ENCODE peak calls at places on chromosomes 7 and 10, in five cellular contexts. One of them, this sample, is unnamed.

GRCh38 chr7:140214075-140214684 is 37.4 kb upstream of the KDM7A start:
- DNase-seq in A549: no peak
- DNase-seq in fibroblast of the aortic adventitia: peak; percentile 68
- DNase-seq in PC-9: no peak
- DNase-seq in CD8-positive, alpha-beta T cell: no peak
- DNase-seq in this sample: no peak

GRCh38 chr10:50637003-50637579 is 13.3 kb upstream of the SGMS1 start:
- DNase-seq in A549: no peak
- DNase-seq in fibroblast of the aortic adventitia: no peak
- DNase-seq in PC-9: no peak
- DNase-seq in CD8-positive, alpha-beta T cell: no peak
- DNase-seq in this sample: no peak

GRCh38 chr10:109277456-109277855 is 645.9 kb downstream of the XPNPEP1 start:
- DNase-seq in PC-9: no peak
- DNase-seq in CD8-positive, alpha-beta T cell: no peak
- DNase-seq in A549: no peak
- DNase-seq in fibroblast of the aortic adventitia: no peak
- DNase-seq in this sample: no peak

GRCh38 chr7:101990811-101991418 is 173.5 kb downstream of the CUX1 start:
- DNase-seq in CD8-positive, alpha-beta T cell: no peak
- DNase-seq in A549: no peak
- DNase-seq in fibroblast of the aortic adventitia: no peak
- DNase-seq in PC-9: no peak
- DNase-seq in this sample: no peak

GRCh38 chr10:43292745-43293676 is 26.1 kb upstream of the RASGEF1A start:
- DNase-seq in A549: peak; percentile 64
- DNase-seq in fibroblast of the aortic adventitia: peak; percentile 62
- DNase-seq in CD8-positive, alpha-beta T cell: no peak
- DNase-seq in PC-9: peak; percentile 56
- DNase-seq in this sample: peak; percentile 61

GRCh38 chr7:132476541-132476940 is 99.7 kb downstream of the PLXNA4 start:
- DNase-seq in PC-9: no peak
- DNase-seq in fibroblast of the aortic adventitia: no peak
- DNase-seq in CD8-positive, alpha-beta T cell: no peak
- DNase-seq in A549: no peak
- DNase-seq in this sample: no peak

GRCh38 chr10:128047991-128048826 is 78.0 kb downstream of the MKI67 start:
- DNase-seq in fibroblast of the aortic adventitia: peak; percentile 19
- DNase-seq in CD8-positive, alpha-beta T cell: no peak
- DNase-seq in A549: no peak
- DNase-seq in PC-9: no peak
- DNase-seq in this sample: no peak

GRCh38 chr7:49228447-49228846 is 304.1 kb downstream of the CDC14C start:
- DNase-seq in fibroblast of the aortic adventitia: no peak
- DNase-seq in PC-9: no peak
- DNase-seq in A549: no peak
- DNase-seq in CD8-positive, alpha-beta T cell: no peak
- DNase-seq in this sample: no peak

GRCh38 chr10:36254191-36254590 is 612.1 kb upstream of the FZD8 start:
- DNase-seq in PC-9: no peak
- DNase-seq in A549: no peak
- DNase-seq in fibroblast of the aortic adventitia: peak; percentile 58
- DNase-seq in CD8-positive, alpha-beta T cell: no peak
- DNase-seq in this sample: no peak

GRCh38 chr7:4265056-4265455 is 417.0 kb upstream of the FOXK1 start:
- DNase-seq in CD8-positive, alpha-beta T cell: no peak
- DNase-seq in PC-9: no peak
- DNase-seq in A549: no peak
- DNase-seq in fibroblast of the aortic adventitia: no peak
- DNase-seq in this sample: no peak

GRCh38 chr7:108034586-108034985 is 31.6 kb upstream of the LAMB1 start:
- DNase-seq in fibroblast of the aortic adventitia: no peak
- DNase-seq in A549: no peak
- DNase-seq in CD8-positive, alpha-beta T cell: no peak
- DNase-seq in PC-9: no peak
- DNase-seq in this sample: no peak

GRCh38 chr10:104277785-104278184 is 8.8 kb downstream of the GSTO2 start:
- DNase-seq in PC-9: no peak
- DNase-seq in CD8-positive, alpha-beta T cell: no peak
- DNase-seq in A549: no peak
- DNase-seq in fibroblast of the aortic adventitia: no peak
- DNase-seq in this sample: no peak

GRCh38 chr7:66169616-66170015 is 35.5 kb upstream of the TPST1 start:
- DNase-seq in fibroblast of the aortic adventitia: no peak
- DNase-seq in PC-9: peak; percentile 34
- DNase-seq in CD8-positive, alpha-beta T cell: no peak
- DNase-seq in A549: no peak
- DNase-seq in this sample: no peak

GRCh38 chr10:124890225-124890624 is 51.7 kb upstream of the ZRANB1 start:
- DNase-seq in CD8-positive, alpha-beta T cell: no peak
- DNase-seq in A549: no peak
- DNase-seq in PC-9: no peak
- DNase-seq in fibroblast of the aortic adventitia: no peak
- DNase-seq in this sample: no peak

GRCh38 chr7:67371429-67372305 is 375.0 kb downstream of the TYW1 start:
- DNase-seq in A549: peak; percentile 87
- DNase-seq in CD8-positive, alpha-beta T cell: peak; percentile 22
- DNase-seq in PC-9: peak; percentile 60
- DNase-seq in fibroblast of the aortic adventitia: peak; percentile 72
- DNase-seq in this sample: peak; percentile 66

GRCh38 chr10:80541144-80541750 is 3.5 kb downstream of the SH2D4B start:
- DNase-seq in PC-9: no peak
- DNase-seq in A549: no peak
- DNase-seq in CD8-positive, alpha-beta T cell: no peak
- DNase-seq in fibroblast of the aortic adventitia: no peak
- DNase-seq in this sample: no peak

GRCh38 chr10:6171891-6172354 is 30.8 kb upstream of the PFKFB3 start:
- DNase-seq in PC-9: no peak
- DNase-seq in fibroblast of the aortic adventitia: peak; percentile 83
- DNase-seq in A549: no peak
- DNase-seq in CD8-positive, alpha-beta T cell: no peak
- DNase-seq in this sample: no peak

GRCh38 chr10:88553116-88553752 is 29.9 kb downstream of the RNLS start:
- DNase-seq in CD8-positive, alpha-beta T cell: peak; percentile 7
- DNase-seq in A549: peak; percentile 26
- DNase-seq in PC-9: peak; percentile 11
- DNase-seq in fibroblast of the aortic adventitia: peak; percentile 89
- DNase-seq in this sample: peak; percentile 9

GRCh38 chr7:53350241-53350640 is 314.8 kb downstream of the POM121L12 start:
- DNase-seq in PC-9: peak; percentile 45
- DNase-seq in A549: no peak
- DNase-seq in CD8-positive, alpha-beta T cell: no peak
- DNase-seq in fibroblast of the aortic adventitia: no peak
- DNase-seq in this sample: peak; percentile 5

GRCh38 chr10:2949221-2949947 is 118.0 kb upstream of the PFKP start:
- DNase-seq in CD8-positive, alpha-beta T cell: no peak
- DNase-seq in PC-9: no peak
- DNase-seq in fibroblast of the aortic adventitia: no peak
- DNase-seq in A549: no peak
- DNase-seq in this sample: no peak

GRCh38 chr10:124498071-124498470 is 36.4 kb downstream of the LHPP start:
- DNase-seq in PC-9: no peak
- DNase-seq in CD8-positive, alpha-beta T cell: no peak
- DNase-seq in A549: no peak
- DNase-seq in fibroblast of the aortic adventitia: no peak
- DNase-seq in this sample: no peak

GRCh38 chr10:70337201-70337651 is 45.2 kb downstream of the LRRC20 start:
- DNase-seq in CD8-positive, alpha-beta T cell: no peak
- DNase-seq in A549: no peak
- DNase-seq in PC-9: no peak
- DNase-seq in fibroblast of the aortic adventitia: no peak
- DNase-seq in this sample: no peak

GRCh38 chr10:30359373-30360206 is 10.5 kb upstream of the MTPAP start:
- DNase-seq in A549: peak; percentile 67
- DNase-seq in fibroblast of the aortic adventitia: peak; percentile 53
- DNase-seq in CD8-positive, alpha-beta T cell: peak; percentile 30
- DNase-seq in PC-9: peak; percentile 55
- DNase-seq in this sample: peak; percentile 78

GRCh38 chr7:39754326-39755120 is 131.2 kb downstream of the RALA start:
- DNase-seq in fibroblast of the aortic adventitia: peak; percentile 75
- DNase-seq in PC-9: no peak
- DNase-seq in A549: no peak
- DNase-seq in CD8-positive, alpha-beta T cell: no peak
- DNase-seq in this sample: no peak

GRCh38 chr7:2512713-2513112 is 6.9 kb upstream of the LFNG start:
- DNase-seq in fibroblast of the aortic adventitia: no peak
- DNase-seq in PC-9: no peak
- DNase-seq in CD8-positive, alpha-beta T cell: no peak
- DNase-seq in A549: no peak
- DNase-seq in this sample: no peak

GRCh38 chr7:48171190-48171589 is at the start of gene ABCA13:
- DNase-seq in PC-9: no peak
- DNase-seq in CD8-positive, alpha-beta T cell: no peak
- DNase-seq in A549: no peak
- DNase-seq in fibroblast of the aortic adventitia: peak; percentile 14
- DNase-seq in this sample: no peak

GRCh38 chr7:121286742-121287699 is 41.8 kb upstream of the WNT16 start:
- DNase-seq in PC-9: no peak
- DNase-seq in fibroblast of the aortic adventitia: no peak
- DNase-seq in A549: no peak
- DNase-seq in CD8-positive, alpha-beta T cell: no peak
- DNase-seq in this sample: no peak

GRCh38 chr10:34495938-34496337 is 319.2 kb downstream of the PARD3 start:
- DNase-seq in fibroblast of the aortic adventitia: no peak
- DNase-seq in PC-9: no peak
- DNase-seq in A549: no peak
- DNase-seq in CD8-positive, alpha-beta T cell: no peak
- DNase-seq in this sample: no peak

GRCh38 chr10:75599875-75600648 is 168.6 kb downstream of the LRMDA start:
- DNase-seq in A549: no peak
- DNase-seq in PC-9: no peak
- DNase-seq in CD8-positive, alpha-beta T cell: no peak
- DNase-seq in fibroblast of the aortic adventitia: no peak
- DNase-seq in this sample: no peak

GRCh38 chr7:7416031-7416968 is 119.4 kb downstream of the COL28A1 start:
- DNase-seq in fibroblast of the aortic adventitia: peak; percentile 88
- DNase-seq in CD8-positive, alpha-beta T cell: no peak
- DNase-seq in A549: no peak
- DNase-seq in PC-9: peak; percentile 87
- DNase-seq in this sample: peak; percentile 83

GRCh38 chr10:70780772-70781171 is 4.4 kb downstream of the TBATA start:
- DNase-seq in PC-9: no peak
- DNase-seq in A549: no peak
- DNase-seq in fibroblast of the aortic adventitia: no peak
- DNase-seq in CD8-positive, alpha-beta T cell: no peak
- DNase-seq in this sample: no peak

GRCh38 chr10:17784701-17785100 is 24.4 kb upstream of the MRC1 start:
- DNase-seq in A549: no peak
- DNase-seq in fibroblast of the aortic adventitia: peak; percentile 80
- DNase-seq in PC-9: peak; percentile 15
- DNase-seq in CD8-positive, alpha-beta T cell: no peak
- DNase-seq in this sample: no peak

GRCh38 chr7:30920021-30920583 is 8.4 kb downstream of the AQP1 start:
- DNase-seq in A549: no peak
- DNase-seq in CD8-positive, alpha-beta T cell: no peak
- DNase-seq in PC-9: no peak
- DNase-seq in fibroblast of the aortic adventitia: peak; percentile 57
- DNase-seq in this sample: no peak

GRCh38 chr7:20343211-20343610 is 12.5 kb downstream of the ITGB8 start:
- DNase-seq in fibroblast of the aortic adventitia: no peak
- DNase-seq in PC-9: no peak
- DNase-seq in CD8-positive, alpha-beta T cell: no peak
- DNase-seq in A549: no peak
- DNase-seq in this sample: no peak
- TF ChIP-seq CTCF in fibroblast of the aortic adventitia: peak; percentile 9
- TF ChIP-seq CTCF in PC-9: no peak
- TF ChIP-seq CTCF in CD8-positive, alpha-beta T cell: no peak
- TF ChIP-seq CTCF in A549: no peak
- TF ChIP-seq CTCF in this sample: no peak

GRCh38 chr7:41466760-41467384 is 236.0 kb downstream of the INHBA start:
- DNase-seq in PC-9: no peak
- DNase-seq in fibroblast of the aortic adventitia: no peak
- DNase-seq in A549: no peak
- DNase-seq in CD8-positive, alpha-beta T cell: no peak
- DNase-seq in this sample: no peak
- TF ChIP-seq CTCF in PC-9: no peak
- TF ChIP-seq CTCF in fibroblast of the aortic adventitia: no peak
- TF ChIP-seq CTCF in A549: no peak
- TF ChIP-seq CTCF in CD8-positive, alpha-beta T cell: no peak
- TF ChIP-seq CTCF in this sample: no peak

GRCh38 chr7:15561840-15562239 is at the start of gene AGMO:
- DNase-seq in A549: no peak
- DNase-seq in CD8-positive, alpha-beta T cell: no peak
- DNase-seq in PC-9: no peak
- DNase-seq in fibroblast of the aortic adventitia: peak; percentile 31
- DNase-seq in this sample: peak; percentile 87
- TF ChIP-seq CTCF in A549: no peak
- TF ChIP-seq CTCF in CD8-positive, alpha-beta T cell: no peak
- TF ChIP-seq CTCF in PC-9: no peak
- TF ChIP-seq CTCF in fibroblast of the aortic adventitia: no peak
- TF ChIP-seq CTCF in this sample: no peak

GRCh38 chr7:29429421-29429820 is 134.2 kb upstream of the PRR15 start:
- DNase-seq in PC-9: no peak
- DNase-seq in fibroblast of the aortic adventitia: no peak
- DNase-seq in CD8-positive, alpha-beta T cell: no peak
- DNase-seq in A549: no peak
- DNase-seq in this sample: no peak

GRCh38 chr7:29431686-29432085 is 131.9 kb upstream of the PRR15 start:
- DNase-seq in A549: no peak
- DNase-seq in fibroblast of the aortic adventitia: no peak
- DNase-seq in PC-9: no peak
- DNase-seq in CD8-positive, alpha-beta T cell: no peak
- DNase-seq in this sample: no peak

GRCh38 chr7:29434405-29434804 is 129.2 kb upstream of the PRR15 start:
- DNase-seq in PC-9: no peak
- DNase-seq in CD8-positive, alpha-beta T cell: no peak
- DNase-seq in fibroblast of the aortic adventitia: no peak
- DNase-seq in A549: no peak
- DNase-seq in this sample: no peak

GRCh38 chr7:29426587-29426986 is 137.0 kb upstream of the PRR15 start:
- DNase-seq in PC-9: no peak
- DNase-seq in A549: no peak
- DNase-seq in fibroblast of the aortic adventitia: no peak
- DNase-seq in CD8-positive, alpha-beta T cell: no peak
- DNase-seq in this sample: no peak

DNA sequence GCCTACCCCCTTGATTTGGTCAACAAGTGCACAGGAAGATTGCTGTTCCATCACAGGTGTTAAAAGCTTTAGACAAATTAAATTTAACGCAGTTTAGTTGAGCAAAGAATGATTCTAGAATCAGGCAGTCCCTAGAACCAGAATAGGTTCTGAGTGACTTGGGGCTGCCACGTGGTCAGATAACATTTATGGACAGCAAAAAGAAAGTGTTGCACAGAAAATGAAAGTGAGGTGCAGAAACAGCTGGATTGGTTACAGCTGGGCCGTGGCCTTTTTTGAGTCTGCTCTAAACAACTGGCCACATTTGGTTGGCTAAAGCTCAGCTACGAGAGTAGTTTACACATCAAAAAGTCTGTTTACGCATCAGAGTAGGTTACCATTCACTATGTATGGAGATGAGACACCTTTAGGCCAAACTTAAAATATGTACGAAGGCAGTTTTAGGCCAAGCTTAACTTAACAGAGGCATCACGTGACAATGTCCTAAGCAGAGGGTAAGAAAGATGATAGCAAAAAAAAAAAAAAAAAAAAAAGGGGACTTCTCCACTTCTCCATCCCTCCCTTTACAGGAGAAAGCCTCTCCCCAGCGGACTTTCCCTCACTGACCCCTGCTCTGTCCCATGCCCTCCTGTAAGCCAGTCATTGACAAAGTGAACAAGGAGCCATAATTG is 133.2 kb upstream of the PRR15 start:
- DNase-seq in CD8-positive, alpha-beta T cell: no peak
- DNase-seq in fibroblast of the aortic adventitia: no peak
- DNase-seq in PC-9: no peak
- DNase-seq in A549: no peak
- DNase-seq in this sample: no peak
- TF ChIP-seq CTCF in CD8-positive, alpha-beta T cell: no peak
- TF ChIP-seq CTCF in fibroblast of the aortic adventitia: no peak
- TF ChIP-seq CTCF in PC-9: no peak
- TF ChIP-seq CTCF in A549: no peak
- TF ChIP-seq CTCF in this sample: no peak